ENCODE peak calls at places on chromosomes 11 and 22, in six cellular contexts. One of them, this sample, is unnamed. For H3K4me1 and H3K9me3, the result is how much of the 10 kb centered on the place peaks cover.

GRCh38 chr11:122093731-122094130 is 22.3 kb downstream of the BLID start:
- DNase-seq in cardiac muscle cell: peak
- DNase-seq in GM23248: peak
- DNase-seq in A549: no peak
- DNase-seq in Caco-2: no peak
- DNase-seq in kidney: no peak
- DNase-seq in this sample: no peak

GRCh38 chr11:41282436-41282835 is 177.0 kb downstream of the LRRC4C start:
- DNase-seq in cardiac muscle cell: no peak
- DNase-seq in GM23248: no peak
- DNase-seq in A549: no peak
- DNase-seq in Caco-2: no peak
- DNase-seq in kidney: no peak
- DNase-seq in this sample: no peak

GRCh38 chr22:23720855-23721254 is 30.0 kb downstream of the RGL4 start:
- DNase-seq in cardiac muscle cell: no peak
- DNase-seq in GM23248: no peak
- DNase-seq in A549: no peak
- DNase-seq in Caco-2: no peak
- DNase-seq in kidney: no peak
- DNase-seq in this sample: no peak

GRCh38 chr22:33051960-33052839 is 6.0 kb downstream of the SYN3 start:
- DNase-seq in cardiac muscle cell: no peak
- DNase-seq in GM23248: no peak
- DNase-seq in A549: no peak
- DNase-seq in Caco-2: no peak
- DNase-seq in kidney: no peak
- DNase-seq in this sample: no peak

GRCh38 chr11:44977493-44977984 is 26.9 kb upstream of the TP53I11 start:
- DNase-seq in cardiac muscle cell: peak
- DNase-seq in GM23248: no peak
- DNase-seq in A549: peak
- DNase-seq in Caco-2: no peak
- DNase-seq in kidney: no peak
- DNase-seq in this sample: peak

GRCh38 chr11:66869471-66869870 is 12.6 kb downstream of the LRFN4 start:
- DNase-seq in cardiac muscle cell: no peak
- DNase-seq in GM23248: no peak
- DNase-seq in A549: no peak
- DNase-seq in Caco-2: no peak
- DNase-seq in kidney: no peak
- DNase-seq in this sample: peak

GRCh38 chr22:37203354-37204044 is 8.8 kb downstream of the SSTR3 start:
- DNase-seq in cardiac muscle cell: no peak
- DNase-seq in GM23248: no peak
- DNase-seq in A549: no peak
- DNase-seq in Caco-2: no peak
- DNase-seq in kidney: peak
- DNase-seq in this sample: no peak

GRCh38 chr11:66263231-66263630 is 5.2 kb upstream of the RAB1B start:
- DNase-seq in cardiac muscle cell: no peak
- DNase-seq in GM23248: no peak
- DNase-seq in A549: no peak
- DNase-seq in Caco-2: no peak
- DNase-seq in kidney: no peak
- DNase-seq in this sample: no peak

GRCh38 chr11:118319031-118319814 is 14.7 kb downstream of the CD3E start:
- DNase-seq in cardiac muscle cell: no peak
- DNase-seq in GM23248: no peak
- DNase-seq in A549: no peak
- DNase-seq in Caco-2: no peak
- DNase-seq in kidney: no peak
- DNase-seq in this sample: no peak

GRCh38 chr11:62593434-62594044 is 2.2 kb upstream of the TUT1 start:
- DNase-seq in cardiac muscle cell: peak
- DNase-seq in GM23248: peak
- DNase-seq in A549: peak
- DNase-seq in Caco-2: peak
- DNase-seq in kidney: peak
- DNase-seq in this sample: peak

GRCh38 chr11:117724104-117724503 is 72.9 kb downstream of the DSCAML1 start:
- DNase-seq in cardiac muscle cell: no peak
- DNase-seq in GM23248: no peak
- DNase-seq in A549: no peak
- DNase-seq in Caco-2: no peak
- DNase-seq in kidney: no peak
- DNase-seq in this sample: no peak

GRCh38 chr22:49936973-49937757 is 18.7 kb downstream of the CRELD2 start:
- DNase-seq in cardiac muscle cell: no peak
- DNase-seq in GM23248: no peak
- DNase-seq in A549: no peak
- DNase-seq in Caco-2: no peak
- DNase-seq in kidney: no peak
- DNase-seq in this sample: no peak

GRCh38 chr11:76206327-76207081 is at the start of gene WNT11:
- DNase-seq in cardiac muscle cell: peak
- DNase-seq in GM23248: peak
- DNase-seq in A549: peak
- DNase-seq in Caco-2: peak
- DNase-seq in kidney: peak
- DNase-seq in this sample: peak

GRCh38 chr22:44735518-44736428 is 16.6 kb upstream of the ARHGAP8 start:
- DNase-seq in cardiac muscle cell: peak
- DNase-seq in GM23248: peak
- DNase-seq in A549: peak
- DNase-seq in Caco-2: peak
- DNase-seq in kidney: peak
- DNase-seq in this sample: peak

GRCh38 chr22:17483670-17484372 is 79.5 kb upstream of the SLC25A18 start:
- DNase-seq in cardiac muscle cell: peak
- DNase-seq in GM23248: no peak
- DNase-seq in A549: no peak
- DNase-seq in Caco-2: no peak
- DNase-seq in kidney: no peak
- DNase-seq in this sample: no peak

GRCh38 chr11:83483808-83484207 is 197.6 kb upstream of the CCDC90B start:
- DNase-seq in cardiac muscle cell: no peak
- DNase-seq in GM23248: no peak
- DNase-seq in A549: no peak
- DNase-seq in Caco-2: no peak
- DNase-seq in kidney: no peak
- DNase-seq in this sample: no peak

GRCh38 chr11:554824-555499 is 5.6 kb downstream of the LMNTD2 start:
- DNase-seq in cardiac muscle cell: peak
- DNase-seq in GM23248: peak
- DNase-seq in A549: peak
- DNase-seq in Caco-2: peak
- DNase-seq in kidney: peak
- DNase-seq in this sample: peak

GRCh38 chr22:46067159-46068111 is 82.9 kb upstream of the PPARA start:
- DNase-seq in cardiac muscle cell: no peak
- DNase-seq in GM23248: peak
- DNase-seq in A549: no peak
- DNase-seq in Caco-2: no peak
- DNase-seq in kidney: peak
- DNase-seq in this sample: no peak
- H3K4me3 ChIP-seq in cardiac muscle cell: no peak
- H3K4me3 ChIP-seq in GM23248: peak
- H3K4me3 ChIP-seq in A549: peak
- H3K4me3 ChIP-seq in Caco-2: no peak
- H3K4me3 ChIP-seq in kidney: peak
- H3K4me3 ChIP-seq in this sample: no peak

DNA sequence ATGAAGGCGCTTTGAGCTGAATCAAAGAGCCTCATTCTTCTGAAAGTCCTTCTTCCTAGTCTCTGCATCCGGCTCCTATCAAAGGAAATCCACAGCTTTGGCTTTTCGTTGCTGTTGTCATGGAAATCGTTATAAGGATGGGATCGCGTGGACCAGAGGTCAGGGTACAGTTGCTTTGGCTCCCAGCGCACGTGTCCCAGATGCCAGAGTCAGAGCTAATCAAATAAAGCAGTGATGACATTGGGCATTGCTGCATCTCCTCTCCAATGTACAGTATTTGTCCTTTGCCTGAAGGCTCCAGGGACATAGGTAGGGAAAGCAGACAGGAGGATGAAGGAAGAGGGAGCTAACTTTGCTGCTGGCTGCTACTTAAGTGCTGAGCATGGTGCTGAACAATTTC is 182.0 kb downstream of the MYO18B start:
- DNase-seq in cardiac muscle cell: no peak
- DNase-seq in GM23248: no peak
- DNase-seq in A549: no peak
- DNase-seq in Caco-2: no peak
- DNase-seq in kidney: no peak
- DNase-seq in this sample: no peak
- H3K4me1 ChIP-seq in cardiac muscle cell: under half
- H3K4me1 ChIP-seq in GM23248: under half
- H3K4me1 ChIP-seq in A549: under half
- H3K4me1 ChIP-seq in Caco-2: under half
- H3K4me1 ChIP-seq in kidney: under half
- H3K4me1 ChIP-seq in this sample: under half

GRCh38 chr22:47547881-47548630 is 785.6 kb downstream of the TBC1D22A start:
- DNase-seq in cardiac muscle cell: no peak
- DNase-seq in GM23248: no peak
- DNase-seq in A549: no peak
- DNase-seq in Caco-2: no peak
- DNase-seq in kidney: peak
- DNase-seq in this sample: no peak
- H3K9me3 ChIP-seq in cardiac muscle cell: under half
- H3K9me3 ChIP-seq in GM23248: under half
- H3K9me3 ChIP-seq in A549: under half
- H3K9me3 ChIP-seq in Caco-2: under half
- H3K9me3 ChIP-seq in kidney: under half
- H3K9me3 ChIP-seq in this sample: under half

GRCh38 chr22:20418211-20418788 is 19.3 kb downstream of the SCARF2 start:
- DNase-seq in cardiac muscle cell: peak
- DNase-seq in GM23248: peak
- DNase-seq in A549: peak
- DNase-seq in Caco-2: peak
- DNase-seq in kidney: peak
- DNase-seq in this sample: peak
- H3K4me3 ChIP-seq in cardiac muscle cell: peak
- H3K4me3 ChIP-seq in GM23248: peak
- H3K4me3 ChIP-seq in A549: peak
- H3K4me3 ChIP-seq in Caco-2: peak
- H3K4me3 ChIP-seq in kidney: peak
- H3K4me3 ChIP-seq in this sample: no peak

GRCh38 chr11:128304666-128305485 is 282.5 kb downstream of the ETS1 start:
- DNase-seq in cardiac muscle cell: no peak
- DNase-seq in GM23248: no peak
- DNase-seq in A549: no peak
- DNase-seq in Caco-2: no peak
- DNase-seq in kidney: no peak
- DNase-seq in this sample: peak
- H3K4me1 ChIP-seq in cardiac muscle cell: under half
- H3K4me1 ChIP-seq in GM23248: under half
- H3K4me1 ChIP-seq in A549: under half
- H3K4me1 ChIP-seq in Caco-2: under half
- H3K4me1 ChIP-seq in kidney: under half
- H3K4me1 ChIP-seq in this sample: half or more

GRCh38 chr11:107203656-107204055 is 185.4 kb upstream of the GUCY1A2 start:
- DNase-seq in cardiac muscle cell: no peak
- DNase-seq in GM23248: no peak
- DNase-seq in A549: no peak
- DNase-seq in Caco-2: peak
- DNase-seq in kidney: no peak
- DNase-seq in this sample: no peak

GRCh38 chr11:107198490-107199007 is 180.3 kb upstream of the GUCY1A2 start:
- DNase-seq in cardiac muscle cell: no peak
- DNase-seq in GM23248: no peak
- DNase-seq in A549: no peak
- DNase-seq in Caco-2: no peak
- DNase-seq in kidney: no peak
- DNase-seq in this sample: no peak

GRCh38 chr11:107196732-107197131 is 178.5 kb upstream of the GUCY1A2 start:
- DNase-seq in cardiac muscle cell: no peak
- DNase-seq in GM23248: no peak
- DNase-seq in A549: peak
- DNase-seq in Caco-2: peak
- DNase-seq in kidney: no peak
- DNase-seq in this sample: no peak

GRCh38 chr11:107202189-107202588 is 183.9 kb upstream of the GUCY1A2 start:
- DNase-seq in cardiac muscle cell: no peak
- DNase-seq in GM23248: no peak
- DNase-seq in A549: no peak
- DNase-seq in Caco-2: no peak
- DNase-seq in kidney: no peak
- DNase-seq in this sample: no peak

DNA sequence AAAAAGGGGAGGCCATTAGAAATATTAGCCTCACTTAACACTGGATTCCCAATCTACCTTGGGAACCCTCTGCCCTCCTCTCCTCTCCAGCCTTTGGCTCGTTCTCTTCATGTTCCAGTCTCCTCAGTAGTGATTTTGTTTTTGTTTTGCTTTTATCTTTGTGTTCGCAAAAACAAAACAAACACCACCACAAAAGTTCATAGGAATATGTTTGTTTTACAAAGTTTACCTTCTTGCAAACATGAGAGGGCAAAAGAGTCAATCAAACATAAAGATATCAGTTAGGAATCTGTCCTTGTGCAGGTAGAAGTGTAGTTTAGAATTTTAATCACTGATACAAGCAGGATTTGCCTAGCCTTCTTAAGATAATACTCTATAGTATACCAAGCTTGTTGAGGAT is 179.7 kb upstream of the GUCY1A2 start:
- DNase-seq in cardiac muscle cell: no peak
- DNase-seq in GM23248: no peak
- DNase-seq in A549: no peak
- DNase-seq in Caco-2: no peak
- DNase-seq in kidney: no peak
- DNase-seq in this sample: no peak
- H3K9me3 ChIP-seq in cardiac muscle cell: under half
- H3K9me3 ChIP-seq in GM23248: under half
- H3K9me3 ChIP-seq in A549: under half
- H3K9me3 ChIP-seq in Caco-2: under half
- H3K9me3 ChIP-seq in kidney: under half
- H3K9me3 ChIP-seq in this sample: under half

GRCh38 chr11:16902979-16903378 is 111.2 kb downstream of the PLEKHA7 start:
- DNase-seq in cardiac muscle cell: no peak
- DNase-seq in GM23248: no peak
- DNase-seq in A549: no peak
- DNase-seq in Caco-2: no peak
- DNase-seq in kidney: no peak
- DNase-seq in this sample: no peak
- H3K4me3 ChIP-seq in cardiac muscle cell: no peak
- H3K4me3 ChIP-seq in GM23248: no peak
- H3K4me3 ChIP-seq in A549: no peak
- H3K4me3 ChIP-seq in Caco-2: no peak
- H3K4me3 ChIP-seq in kidney: no peak
- H3K4me3 ChIP-seq in this sample: peak

GRCh38 chr11:2198621-2199365 is 27.2 kb upstream of the TH start:
- DNase-seq in cardiac muscle cell: no peak
- DNase-seq in GM23248: no peak
- DNase-seq in A549: no peak
- DNase-seq in Caco-2: no peak
- DNase-seq in kidney: peak
- DNase-seq in this sample: no peak
- H3K4me1 ChIP-seq in cardiac muscle cell: under half
- H3K4me1 ChIP-seq in GM23248: under half
- H3K4me1 ChIP-seq in A549: under half
- H3K4me1 ChIP-seq in Caco-2: half or more
- H3K4me1 ChIP-seq in kidney: under half
- H3K4me1 ChIP-seq in this sample: under half

This sample was measured in CD4-positive, CD25-positive, alpha-beta regulatory T cell.